ENCODE peak calls at places on chromosome 20, in four cellular contexts. F, I, R and G are unnamed samples.
A peak's percentile ranks its signal among the peaks of the same experiment; 100 is the strongest.

GRCh38 chr20:6588296-6588695 is 179.2 kb upstream of the BMP2 start:
- DNase-seq in F (no peak), I (no peak), R (peak; percentile 47), G (peak; percentile 30)

GRCh38 chr20:24627291-24627690 is 157.9 kb downstream of the SYNDIG1 start:
- DNase-seq in F (no peak), I (no peak), R (no peak), G (no peak)

GRCh38 chr20:33578510-33578909 is 83.6 kb upstream of the C20orf144 start:
- DNase-seq in F (no peak), R (peak; percentile 69), I (no peak), G (no peak)

GRCh38 chr20:34068001-34068400 is 44.0 kb downstream of the EIF2S2 start:
- DNase-seq in F (no peak), I (no peak), R (no peak), G (no peak)

GRCh38 chr20:12970372-12970821 is 38.4 kb upstream of the SPTLC3 start:
- DNase-seq in F (no peak), I (no peak), R (peak; percentile 51), G (peak; percentile 56)

GRCh38 chr20:56003966-56004365 is 1.4 kb downstream of the CBLN4 start:
- DNase-seq in I (no peak), F (no peak), R (no peak), G (no peak)

GRCh38 chr20:17934141-17934862 is 34.3 kb downstream of the SNX5 start:
- DNase-seq in I (no peak), F (no peak), R (no peak), G (no peak)

GRCh38 chr20:11901127-11901526 is 16.6 kb upstream of the BTBD3 start:
- DNase-seq in F (no peak), I (no peak), R (peak; percentile 90), G (no peak)

GRCh38 chr20:58467572-58468330 is 47.4 kb downstream of the APCDD1L start:
- DNase-seq in F (no peak), R (no peak), I (no peak), G (no peak)

GRCh38 chr20:17129089-17129488 is 97.8 kb upstream of the PCSK2 start:
- DNase-seq in F (no peak), I (no peak), R (no peak), G (no peak)

GRCh38 chr20:49696594-49696993 is 17.1 kb downstream of the B4GALT5 start:
- DNase-seq in R (no peak), F (no peak), I (no peak), G (peak; percentile 69)

GRCh38 chr20:34473262-34473883 is 42.8 kb upstream of the DYNLRB1 start:
- DNase-seq in F (no peak), R (peak; percentile 66), I (peak; percentile 32), G (peak; percentile 21)

GRCh38 chr20:38315290-38315966 is 11.5 kb downstream of the BPI start:
- DNase-seq in F (no peak), R (peak; percentile 41), I (no peak), G (no peak)

GRCh38 chr20:63151554-63152321 is 64.2 kb downstream of the YTHDF1 start:
- DNase-seq in R (peak; percentile 32), F (no peak), I (no peak), G (no peak)

GRCh38 chr20:9228774-9229450 is 160.0 kb downstream of the PLCB4 start:
- DNase-seq in F (no peak), I (no peak), R (no peak), G (no peak)

GRCh38 chr20:32468860-32469259 is 110.7 kb downstream of the ASXL1 start:
- DNase-seq in R (no peak), F (no peak), I (no peak), G (peak; percentile 37)

GRCh38 chr20:32466739-32467505 is 108.8 kb downstream of the ASXL1 start:
- DNase-seq in F (no peak), I (no peak), R (no peak), G (peak; percentile 40)

GRCh38 chr20:32468313-32468640 is 110.1 kb downstream of the ASXL1 start:
- DNase-seq in I (no peak), R (no peak), F (no peak), G (no peak)

GRCh38 chr20:32465092-32465900 is 107.2 kb downstream of the ASXL1 start:
- DNase-seq in F (no peak), I (no peak), R (peak; percentile 92), G (peak; percentile 88)

DNA sequence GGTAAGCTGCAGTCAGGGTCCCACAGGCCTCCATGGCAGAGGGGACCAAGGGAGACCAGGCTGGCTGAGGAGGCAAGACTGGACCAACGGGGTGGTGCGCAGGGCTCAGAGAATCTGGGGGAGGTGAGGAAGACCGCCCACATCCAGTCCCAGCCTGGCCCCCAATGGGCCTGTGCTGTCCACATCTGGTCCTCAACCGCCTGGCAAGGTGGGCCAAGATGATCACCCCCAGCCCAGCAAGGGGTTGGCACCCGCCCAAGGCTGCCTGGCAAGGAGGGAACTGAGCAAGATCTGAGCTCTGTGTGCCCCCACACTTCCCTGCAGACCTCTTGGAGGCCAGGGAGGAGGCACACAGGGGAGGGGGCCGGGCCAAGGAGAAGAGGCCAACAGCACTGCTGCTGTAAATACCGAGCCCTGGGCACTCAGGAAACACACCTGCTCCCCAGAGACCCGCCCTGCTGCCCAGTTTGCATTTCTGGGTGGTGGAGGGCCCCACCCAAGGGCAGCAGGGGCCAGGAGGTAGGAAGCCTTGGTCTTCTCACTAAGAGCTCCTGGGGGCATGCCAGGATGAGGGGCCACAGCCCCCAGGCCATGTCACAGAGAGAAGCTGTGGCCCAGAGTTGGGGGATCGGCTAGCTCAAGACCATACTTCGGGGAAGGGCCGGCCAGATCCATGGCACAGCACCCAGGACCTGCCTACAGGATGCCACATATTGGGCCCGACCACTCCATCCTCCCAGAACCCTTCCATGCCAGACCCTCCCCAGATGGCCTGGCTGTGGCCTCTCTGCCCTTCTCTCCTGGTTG is 109.6 kb downstream of the ASXL1 start:
- DNase-seq in I (no peak), F (no peak), R (no peak), G (no peak)
- H3K4me1 ChIP-seq in I (no peaks in the 10 kb centered on the region), F (no peaks in the 10 kb centered on the region), R (peaks cover 39% of the 10 kb centered on the region), G (peaks cover 83% of the 10 kb centered on the region)

GRCh38 chr20:51562027-51562333 is 19.5 kb upstream of the NFATC2 start:
- DNase-seq in I (no peak), R (peak; percentile 19), F (no peak), G (no peak)

GRCh38 chr20:51563597-51564332 is 21.2 kb upstream of the NFATC2 start:
- DNase-seq in F (no peak), I (peak; percentile 85), R (peak; percentile 86), G (peak; percentile 94)

GRCh38 chr20:51560550-51561307 is 18.2 kb upstream of the NFATC2 start:
- DNase-seq in R (peak; percentile 19), I (no peak), F (no peak), G (peak; percentile 17)

GRCh38 chr20:51563141-51563596 is 20.6 kb upstream of the NFATC2 start:
- DNase-seq in F (no peak), R (no peak), I (no peak), G (no peak)

DNA sequence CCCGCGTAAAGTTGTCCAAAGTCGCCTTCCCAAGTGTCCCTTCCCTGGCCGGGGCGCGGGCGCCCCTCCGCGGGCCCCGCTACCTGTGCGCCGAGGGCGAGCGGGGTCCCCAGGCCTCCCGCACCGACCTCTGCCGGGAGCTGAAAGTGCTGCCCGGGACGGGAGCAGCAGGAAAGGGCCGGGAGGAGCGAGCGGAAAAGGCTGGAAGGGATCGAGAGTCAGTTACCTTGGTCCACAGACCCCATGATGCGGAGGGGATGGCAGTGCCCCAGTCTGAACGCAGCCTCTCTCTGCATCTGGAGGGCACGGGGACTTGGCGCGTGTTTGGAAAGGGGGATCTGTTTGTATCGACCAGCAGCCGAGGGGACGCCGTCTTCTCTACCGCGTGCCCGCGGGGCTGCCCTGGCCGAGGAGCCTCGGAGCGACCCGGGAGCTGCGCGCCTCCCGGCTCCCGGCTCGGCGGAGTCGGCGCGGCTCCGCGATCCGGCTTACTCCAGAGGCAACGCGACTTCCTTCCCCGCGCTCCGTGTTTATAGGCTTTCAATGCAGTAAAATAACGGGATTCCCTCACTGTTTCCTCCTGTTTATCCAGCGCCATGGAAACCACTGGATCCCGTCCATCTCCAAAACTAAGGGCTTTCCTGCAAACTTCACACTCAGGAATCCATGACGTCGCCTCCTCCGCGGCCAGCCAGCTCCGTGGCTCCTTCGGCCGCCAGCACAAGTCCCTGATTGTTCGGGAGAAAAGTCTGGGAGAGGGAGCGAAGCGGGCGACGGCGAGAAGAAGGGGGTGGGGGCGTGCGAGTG is 20.0 kb upstream of the NFATC2 start:
- DNase-seq in I (peak; percentile 47), F (no peak), R (peak; percentile 95), G (peak; percentile 98)
- TF ChIP-seq FOS in I (no peak), F (no peak), R (no peak), G (no peak)

DNA sequence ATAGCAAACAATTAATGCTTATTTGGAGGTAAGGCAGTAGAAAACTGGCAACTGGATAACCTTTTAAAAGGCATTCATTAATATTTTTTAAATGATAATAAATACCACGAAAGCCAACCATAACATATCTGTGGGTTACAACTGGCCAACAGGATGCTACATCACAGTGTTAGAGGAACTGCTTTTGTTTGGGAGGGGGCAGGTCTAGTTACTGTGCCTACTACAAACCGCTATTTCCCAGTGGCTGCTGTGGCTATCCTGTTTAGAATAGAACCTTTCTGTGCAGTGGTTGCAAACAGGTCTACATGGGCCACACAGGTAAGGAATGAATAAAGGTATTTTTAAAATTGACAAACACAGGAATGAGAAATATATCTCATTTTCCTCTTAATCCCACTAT is 976 bp downstream of the PIGT start:
- DNase-seq in F (no peak), I (no peak), R (no peak), G (no peak)
- H3K4me1 ChIP-seq in F (peaks cover 20% of the 10 kb centered on the region), I (peaks cover 8% of the 10 kb centered on the region), R (peaks cover 9% of the 10 kb centered on the region), G (peaks cover 21% of the 10 kb centered on the region)

GRCh38 chr20:51833326-51833725 is 31.0 kb upstream of the SALL4 start:
- DNase-seq in I (no peak), R (no peak), F (no peak), G (no peak)

GRCh38 chr20:51826372-51826771 is 24.1 kb upstream of the SALL4 start:
- DNase-seq in F (no peak), R (no peak), I (no peak), G (no peak)

GRCh38 chr20:51831891-51832675 is 29.8 kb upstream of the SALL4 start:
- DNase-seq in R (peak; percentile 3), I (no peak), F (no peak), G (no peak)

GRCh38 chr20:51830538-51830937 is 28.2 kb upstream of the SALL4 start:
- DNase-seq in I (no peak), R (no peak), F (no peak), G (no peak)

GRCh38 chr20:51828762-51829161 is 26.4 kb upstream of the SALL4 start:
- DNase-seq in I (no peak), F (no peak), R (no peak), G (no peak)
- TF ChIP-seq FOS in I (no peak), F (no peak), R (no peak), G (no peak)

DNA sequence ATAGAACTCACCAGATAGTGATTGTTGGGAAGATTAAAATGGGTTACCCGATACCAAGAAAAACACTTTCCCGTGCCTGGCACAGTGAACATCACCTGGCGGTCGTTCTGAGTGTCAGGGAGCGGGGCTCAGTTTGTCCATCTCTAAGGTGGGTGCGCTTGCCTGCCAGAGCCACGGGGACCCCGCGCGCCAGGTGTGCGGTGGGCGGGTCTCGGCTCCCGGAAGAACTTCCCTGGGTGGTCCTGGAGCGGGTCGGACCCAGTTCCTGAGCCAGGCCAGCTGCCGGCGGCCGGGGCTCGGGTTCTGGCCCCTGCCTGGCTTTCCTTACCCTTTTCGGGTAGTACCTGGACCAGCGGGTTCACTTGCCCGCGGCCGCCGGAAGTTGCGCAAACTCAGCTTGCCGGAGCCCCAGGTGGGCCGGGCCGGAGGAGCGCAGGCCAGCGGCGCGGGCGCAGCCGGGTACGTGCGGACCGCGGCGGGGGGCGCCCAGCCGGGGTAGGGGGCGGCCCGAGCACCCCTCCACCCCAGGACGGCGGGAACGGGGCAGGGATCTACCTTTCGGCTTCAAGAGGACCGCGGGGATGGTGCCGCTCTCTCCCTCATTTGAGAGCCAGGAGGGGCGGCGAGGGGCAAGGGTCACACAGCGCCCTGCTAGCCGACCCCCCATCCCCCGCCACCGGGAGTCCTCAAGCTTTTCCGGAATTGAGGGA is 7.5 kb downstream of the FAM110A start:
- DNase-seq in I (no peak), F (no peak), R (no peak), G (no peak)
- H3K4me1 ChIP-seq in I (peaks cover 34% of the 10 kb centered on the region), F (peaks cover 23% of the 10 kb centered on the region), R (peaks cover 5% of the 10 kb centered on the region), G (peaks cover 39% of the 10 kb centered on the region)